ENCODE peak calls at places on chromosome 5, in eight cellular contexts. A is left ventricle myocardium superior, J is T-helper 9 cell, L is cardiac muscle cell, S is lower lobe of right lung, B is AG09319, Q is NCI-H774, P is NCI-H345. M is an unnamed sample.

GRCh38 chr5:116524966-116525365 is 49.7 kb downstream of the SEMA6A start:
- DNase-seq in A (no peak), J (no peak), L (no peak), S (no peak), B (no peak), Q (no peak), P (no peak), M (no peak)

GRCh38 chr5:143680672-143681259 is 131.2 kb upstream of the HMHB1 start:
- DNase-seq in A (no peak), J (no peak), L (no peak), S (no peak), B (no peak), Q (no peak), P (no peak), M (no peak)

GRCh38 chr5:61332369-61332745 is 299 bp downstream of the ZSWIM6 start:
- DNase-seq in A (peak; percentile 70), J (peak; percentile 30), L (peak; percentile 66), S (peak; percentile 78), B (no peak), Q (peak; percentile 44), P (peak; percentile 31), M (no peak)

GRCh38 chr5:68562308-68562707 is 346.8 kb downstream of the PIK3R1 start:
- DNase-seq in A (no peak), J (no peak), L (peak; percentile 14), S (no peak), B (no peak), Q (no peak), P (peak; percentile 49), M (no peak)

GRCh38 chr5:170571885-170572284 is 68.1 kb downstream of the KCNIP1 start:
- DNase-seq in A (no peak), J (no peak), L (no peak), S (no peak), B (no peak), Q (no peak), P (no peak), M (no peak)

GRCh38 chr5:144390133-144390532 is 219.5 kb downstream of the KCTD16 start:
- DNase-seq in A (no peak), J (no peak), L (no peak), S (no peak), B (no peak), Q (no peak), P (no peak), M (no peak)

GRCh38 chr5:64364426-64364825 is 141.4 kb upstream of the RGS7BP start:
- DNase-seq in A (no peak), J (no peak), L (no peak), S (no peak), B (no peak), Q (no peak), P (no peak), M (no peak)

GRCh38 chr5:173338380-173339015 is 10.3 kb upstream of the STC2 start:
- DNase-seq in A (no peak), J (no peak), L (no peak), S (no peak), B (no peak), Q (no peak), P (no peak), M (no peak)

GRCh38 chr5:107021575-107021974 is 649.2 kb downstream of the EFNA5 start:
- DNase-seq in A (no peak), J (no peak), L (no peak), S (no peak), B (no peak), Q (no peak), P (no peak), M (no peak)

GRCh38 chr5:124452389-124452788 is 294.1 kb downstream of the ZNF608 start:
- DNase-seq in A (no peak), J (no peak), L (no peak), S (no peak), B (no peak), Q (no peak), P (no peak), M (no peak)

GRCh38 chr5:112142769-112143270 is 276.3 kb downstream of the EPB41L4A start:
- DNase-seq in A (peak; percentile 37), J (no peak), L (no peak), S (peak; percentile 50), B (no peak), Q (no peak), P (no peak), M (no peak)

GRCh38 chr5:95861858-95862561 is 39.5 kb upstream of the GLRX start:
- DNase-seq in A (no peak), J (no peak), L (no peak), S (no peak), B (no peak), Q (no peak), P (no peak), M (no peak)

GRCh38 chr5:143931389-143931984 is 119.5 kb downstream of the HMHB1 start:
- DNase-seq in A (peak; percentile 37), J (no peak), L (no peak), S (no peak), B (no peak), Q (no peak), P (peak; percentile 25), M (peak; percentile 31)

GRCh38 chr5:135269224-135269623 is 129.8 kb downstream of the MACROH2A1 start:
- DNase-seq in A (no peak), J (no peak), L (no peak), S (no peak), B (no peak), Q (no peak), P (no peak), M (no peak)

GRCh38 chr5:93006915-93007314 is 574.1 kb downstream of the NR2F1-AS1 start:
- DNase-seq in A (no peak), J (no peak), L (no peak), S (no peak), B (no peak), Q (no peak), P (no peak), M (no peak)

GRCh38 chr5:146185161-146185560 is 2.7 kb upstream of the LARS1 start:
- DNase-seq in A (no peak), J (no peak), L (no peak), S (no peak), B (no peak), Q (no peak), P (no peak), M (no peak)

GRCh38 chr5:153552886-153553285 is 62.4 kb downstream of the GRIA1 start:
- DNase-seq in A (no peak), J (no peak), L (no peak), S (no peak), B (no peak), Q (no peak), P (no peak), M (no peak)

GRCh38 chr5:2205185-2205585 is 322.5 kb upstream of the IRX4 start:
- DNase-seq in A (no peak), J (no peak), L (no peak), S (no peak), B (no peak), Q (no peak), P (no peak), M (no peak)

GRCh38 chr5:67774153-67774552 is 441.4 kb upstream of the PIK3R1 start:
- DNase-seq in A (no peak), J (no peak), L (no peak), S (no peak), B (no peak), Q (no peak), P (no peak), M (no peak)

GRCh38 chr5:39816111-39816834 is 391.5 kb upstream of the DAB2 start:
- DNase-seq in A (no peak), J (no peak), L (no peak), S (no peak), B (no peak), Q (no peak), P (no peak), M (no peak)

GRCh38 chr5:99105216-99105615 is 176.4 kb upstream of the CHD1 start:
- DNase-seq in A (no peak), J (no peak), L (peak; percentile 19), S (no peak), B (no peak), Q (no peak), P (no peak), M (no peak)

GRCh38 chr5:76403963-76404693 is 1.0 kb downstream of the IQGAP2 start:
- DNase-seq in A (peak; percentile 50), J (peak; percentile 62), L (peak; percentile 67), S (peak; percentile 68), B (no peak), Q (no peak), P (no peak), M (no peak)

GRCh38 chr5:36945687-36946086 is 69.1 kb downstream of the NIPBL start:
- DNase-seq in A (no peak), J (no peak), L (peak; percentile 15), S (no peak), B (no peak), Q (no peak), P (no peak), M (no peak)

GRCh38 chr5:139976703-139977102 is 66.4 kb downstream of the NRG2 start:
- DNase-seq in A (no peak), J (no peak), L (no peak), S (no peak), B (no peak), Q (no peak), P (no peak), M (no peak)

GRCh38 chr5:147617191-147617606 is 107.3 kb upstream of the DPYSL3 start:
- DNase-seq in A (no peak), J (no peak), L (no peak), S (no peak), B (no peak), Q (peak; percentile 37), P (no peak), M (no peak)